ENCODE peak calls at places on chromosomes 5 and 9, in ten cellular contexts. One of them, this sample, is unnamed.

GRCh38 chr9:116687762-116688160 is 656 bp downstream of the TRIM32 start:
- DNase-seq in cardiac fibroblast: peak
- DNase-seq in fibroblast of lung: no peak
- DNase-seq in uterus: no peak
- DNase-seq in mucosa of descending colon: no peak
- DNase-seq in colonic mucosa: no peak
- DNase-seq in spleen: no peak
- DNase-seq in endothelial cell: no peak
- DNase-seq in WTC11: no peak
- DNase-seq in B cell: no peak
- DNase-seq in this sample: no peak

GRCh38 chr5:80541392-80541791 is 28.7 kb downstream of the ANKRD34B start:
- DNase-seq in cardiac fibroblast: peak
- DNase-seq in fibroblast of lung: peak
- DNase-seq in uterus: no peak
- DNase-seq in mucosa of descending colon: no peak
- DNase-seq in colonic mucosa: no peak
- DNase-seq in spleen: no peak
- DNase-seq in endothelial cell: no peak
- DNase-seq in WTC11: no peak
- DNase-seq in B cell: no peak
- DNase-seq in this sample: no peak

GRCh38 chr5:177325868-177326381 is 14.2 kb upstream of the MXD3 start:
- DNase-seq in cardiac fibroblast: no peak
- DNase-seq in fibroblast of lung: peak
- DNase-seq in uterus: no peak
- DNase-seq in mucosa of descending colon: peak
- DNase-seq in colonic mucosa: no peak
- DNase-seq in spleen: no peak
- DNase-seq in endothelial cell: no peak
- DNase-seq in WTC11: no peak
- DNase-seq in B cell: no peak
- DNase-seq in this sample: no peak

GRCh38 chr5:6905423-6905822 is 192.2 kb downstream of the TENT4A start:
- DNase-seq in cardiac fibroblast: no peak
- DNase-seq in fibroblast of lung: no peak
- DNase-seq in uterus: no peak
- DNase-seq in mucosa of descending colon: no peak
- DNase-seq in colonic mucosa: no peak
- DNase-seq in spleen: no peak
- DNase-seq in endothelial cell: no peak
- DNase-seq in WTC11: no peak
- DNase-seq in B cell: no peak
- DNase-seq in this sample: no peak

GRCh38 chr5:177353093-177353492 is 1.6 kb upstream of the LMAN2 start:
- DNase-seq in cardiac fibroblast: no peak
- DNase-seq in fibroblast of lung: no peak
- DNase-seq in uterus: no peak
- DNase-seq in mucosa of descending colon: no peak
- DNase-seq in colonic mucosa: no peak
- DNase-seq in spleen: peak
- DNase-seq in endothelial cell: no peak
- DNase-seq in WTC11: no peak
- DNase-seq in B cell: no peak
- DNase-seq in this sample: no peak

GRCh38 chr5:79111960-79112702 is 522 bp downstream of the BHMT start:
- DNase-seq in cardiac fibroblast: no peak
- DNase-seq in fibroblast of lung: no peak
- DNase-seq in uterus: no peak
- DNase-seq in mucosa of descending colon: no peak
- DNase-seq in colonic mucosa: no peak
- DNase-seq in spleen: no peak
- DNase-seq in endothelial cell: no peak
- DNase-seq in WTC11: peak
- DNase-seq in B cell: no peak
- DNase-seq in this sample: no peak

GRCh38 chr5:14216372-14216771 is 73.2 kb downstream of the TRIO start:
- DNase-seq in cardiac fibroblast: no peak
- DNase-seq in fibroblast of lung: peak
- DNase-seq in uterus: no peak
- DNase-seq in mucosa of descending colon: no peak
- DNase-seq in colonic mucosa: no peak
- DNase-seq in spleen: no peak
- DNase-seq in endothelial cell: no peak
- DNase-seq in WTC11: no peak
- DNase-seq in B cell: no peak
- DNase-seq in this sample: no peak

GRCh38 chr5:178201927-178202235 is 2.5 kb upstream of the HNRNPAB start:
- DNase-seq in cardiac fibroblast: no peak
- DNase-seq in fibroblast of lung: no peak
- DNase-seq in uterus: no peak
- DNase-seq in mucosa of descending colon: no peak
- DNase-seq in colonic mucosa: no peak
- DNase-seq in spleen: no peak
- DNase-seq in endothelial cell: no peak
- DNase-seq in WTC11: peak
- DNase-seq in B cell: no peak
- DNase-seq in this sample: no peak

GRCh38 chr9:111621895-111622480 is 9.1 kb upstream of the DNAJC25 start:
- DNase-seq in cardiac fibroblast: peak
- DNase-seq in fibroblast of lung: peak
- DNase-seq in uterus: peak
- DNase-seq in mucosa of descending colon: no peak
- DNase-seq in colonic mucosa: peak
- DNase-seq in spleen: no peak
- DNase-seq in endothelial cell: peak
- DNase-seq in WTC11: peak
- DNase-seq in B cell: no peak
- DNase-seq in this sample: no peak

GRCh38 chr5:569868-570361 is 42.2 kb upstream of the CEP72 start:
- DNase-seq in cardiac fibroblast: no peak
- DNase-seq in fibroblast of lung: no peak
- DNase-seq in uterus: no peak
- DNase-seq in mucosa of descending colon: no peak
- DNase-seq in colonic mucosa: no peak
- DNase-seq in spleen: no peak
- DNase-seq in endothelial cell: no peak
- DNase-seq in WTC11: no peak
- DNase-seq in B cell: no peak
- DNase-seq in this sample: no peak

GRCh38 chr9:13053504-13053903 is 226.0 kb downstream of the MPDZ start:
- DNase-seq in cardiac fibroblast: no peak
- DNase-seq in fibroblast of lung: no peak
- DNase-seq in uterus: no peak
- DNase-seq in mucosa of descending colon: no peak
- DNase-seq in colonic mucosa: no peak
- DNase-seq in spleen: no peak
- DNase-seq in endothelial cell: no peak
- DNase-seq in WTC11: no peak
- DNase-seq in B cell: no peak
- DNase-seq in this sample: no peak

DNA sequence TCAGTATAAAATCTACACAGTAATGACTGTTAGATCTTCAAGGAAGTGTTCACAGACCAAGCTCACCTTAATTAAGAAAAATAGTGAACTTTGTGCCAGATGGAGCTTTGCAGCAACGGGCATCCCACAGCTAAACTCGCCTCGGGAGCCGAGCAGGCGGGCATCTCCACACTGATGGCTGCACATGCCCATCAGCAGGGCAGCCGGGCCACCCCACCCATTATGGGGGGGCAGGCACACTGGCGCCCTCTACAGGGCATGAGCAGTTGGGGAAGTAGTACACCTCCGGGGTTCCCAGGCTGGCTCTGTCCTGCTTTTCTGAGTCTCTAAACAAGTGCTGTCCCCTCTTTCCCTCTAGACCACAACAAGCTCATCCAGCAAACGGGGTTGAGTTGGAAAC is 21.6 kb downstream of the ANKS6 start:
- DNase-seq in cardiac fibroblast: peak
- DNase-seq in fibroblast of lung: no peak
- DNase-seq in uterus: no peak
- DNase-seq in mucosa of descending colon: no peak
- DNase-seq in colonic mucosa: peak
- DNase-seq in spleen: no peak
- DNase-seq in endothelial cell: no peak
- DNase-seq in WTC11: peak
- DNase-seq in B cell: peak
- DNase-seq in this sample: no peak
- TF ChIP-seq CTCF in cardiac fibroblast: peak
- TF ChIP-seq CTCF in fibroblast of lung: peak
- TF ChIP-seq CTCF in uterus: no peak
- TF ChIP-seq CTCF in mucosa of descending colon: no peak
- TF ChIP-seq CTCF in colonic mucosa: peak
- TF ChIP-seq CTCF in spleen: peak
- TF ChIP-seq CTCF in endothelial cell: peak
- TF ChIP-seq CTCF in WTC11: peak
- TF ChIP-seq CTCF in B cell: peak
- TF ChIP-seq CTCF in this sample: peak

GRCh38 chr5:150116667-150117395 is 30.5 kb upstream of the CSF1R start:
- DNase-seq in cardiac fibroblast: no peak
- DNase-seq in fibroblast of lung: no peak
- DNase-seq in uterus: peak
- DNase-seq in mucosa of descending colon: no peak
- DNase-seq in colonic mucosa: peak
- DNase-seq in spleen: no peak
- DNase-seq in endothelial cell: peak
- DNase-seq in WTC11: no peak
- DNase-seq in B cell: peak
- DNase-seq in this sample: no peak

GRCh38 chr5:150113047-150113744 is 26.8 kb upstream of the CSF1R start:
- DNase-seq in cardiac fibroblast: no peak
- DNase-seq in fibroblast of lung: peak
- DNase-seq in uterus: peak
- DNase-seq in mucosa of descending colon: no peak
- DNase-seq in colonic mucosa: peak
- DNase-seq in spleen: peak
- DNase-seq in endothelial cell: no peak
- DNase-seq in WTC11: peak
- DNase-seq in B cell: no peak
- DNase-seq in this sample: no peak

GRCh38 chr5:150114773-150115408 is 28.5 kb upstream of the CSF1R start:
- DNase-seq in cardiac fibroblast: no peak
- DNase-seq in fibroblast of lung: no peak
- DNase-seq in uterus: peak
- DNase-seq in mucosa of descending colon: no peak
- DNase-seq in colonic mucosa: no peak
- DNase-seq in spleen: no peak
- DNase-seq in endothelial cell: no peak
- DNase-seq in WTC11: no peak
- DNase-seq in B cell: no peak
- DNase-seq in this sample: no peak

GRCh38 chr5:150112211-150113046 is 26.1 kb upstream of the CSF1R start:
- DNase-seq in cardiac fibroblast: peak
- DNase-seq in fibroblast of lung: peak
- DNase-seq in uterus: peak
- DNase-seq in mucosa of descending colon: no peak
- DNase-seq in colonic mucosa: peak
- DNase-seq in spleen: no peak
- DNase-seq in endothelial cell: no peak
- DNase-seq in WTC11: no peak
- DNase-seq in B cell: no peak
- DNase-seq in this sample: peak

GRCh38 chr5:150114102-150114641 is 27.8 kb upstream of the CSF1R start:
- DNase-seq in cardiac fibroblast: no peak
- DNase-seq in fibroblast of lung: no peak
- DNase-seq in uterus: peak
- DNase-seq in mucosa of descending colon: no peak
- DNase-seq in colonic mucosa: no peak
- DNase-seq in spleen: no peak
- DNase-seq in endothelial cell: no peak
- DNase-seq in WTC11: no peak
- DNase-seq in B cell: peak
- DNase-seq in this sample: no peak
- TF ChIP-seq CTCF in cardiac fibroblast: no peak
- TF ChIP-seq CTCF in fibroblast of lung: no peak
- TF ChIP-seq CTCF in uterus: no peak
- TF ChIP-seq CTCF in mucosa of descending colon: no peak
- TF ChIP-seq CTCF in colonic mucosa: no peak
- TF ChIP-seq CTCF in spleen: no peak
- TF ChIP-seq CTCF in endothelial cell: peak
- TF ChIP-seq CTCF in WTC11: no peak
- TF ChIP-seq CTCF in B cell: no peak
- TF ChIP-seq CTCF in this sample: no peak

DNA sequence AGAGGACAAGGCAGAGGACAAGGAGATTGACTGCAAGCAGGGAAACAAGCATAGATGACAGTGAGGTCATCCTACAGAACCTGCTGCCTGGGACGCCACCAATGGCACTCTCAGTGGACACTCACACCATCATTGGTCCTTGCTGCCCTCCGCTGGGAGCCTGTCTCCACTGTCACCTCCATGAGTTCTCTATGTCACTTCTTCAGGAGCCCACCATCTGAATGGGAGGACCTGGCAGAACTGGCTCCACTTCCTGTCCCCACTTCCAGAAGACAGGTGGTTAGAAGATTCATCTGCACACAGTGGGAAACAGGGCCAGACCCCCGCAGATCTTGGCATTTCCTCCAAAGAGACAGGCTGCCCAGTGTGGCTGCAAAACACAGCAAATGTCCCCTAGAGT is 188.9 kb downstream of the HSD17B3 start:
- DNase-seq in cardiac fibroblast: no peak
- DNase-seq in fibroblast of lung: no peak
- DNase-seq in uterus: no peak
- DNase-seq in mucosa of descending colon: no peak
- DNase-seq in colonic mucosa: no peak
- DNase-seq in spleen: no peak
- DNase-seq in endothelial cell: no peak
- DNase-seq in WTC11: no peak
- DNase-seq in B cell: no peak
- DNase-seq in this sample: no peak
- TF ChIP-seq CTCF in cardiac fibroblast: no peak
- TF ChIP-seq CTCF in fibroblast of lung: no peak
- TF ChIP-seq CTCF in uterus: no peak
- TF ChIP-seq CTCF in mucosa of descending colon: no peak
- TF ChIP-seq CTCF in colonic mucosa: no peak
- TF ChIP-seq CTCF in spleen: no peak
- TF ChIP-seq CTCF in endothelial cell: no peak
- TF ChIP-seq CTCF in WTC11: no peak
- TF ChIP-seq CTCF in B cell: no peak
- TF ChIP-seq CTCF in this sample: no peak

DNA sequence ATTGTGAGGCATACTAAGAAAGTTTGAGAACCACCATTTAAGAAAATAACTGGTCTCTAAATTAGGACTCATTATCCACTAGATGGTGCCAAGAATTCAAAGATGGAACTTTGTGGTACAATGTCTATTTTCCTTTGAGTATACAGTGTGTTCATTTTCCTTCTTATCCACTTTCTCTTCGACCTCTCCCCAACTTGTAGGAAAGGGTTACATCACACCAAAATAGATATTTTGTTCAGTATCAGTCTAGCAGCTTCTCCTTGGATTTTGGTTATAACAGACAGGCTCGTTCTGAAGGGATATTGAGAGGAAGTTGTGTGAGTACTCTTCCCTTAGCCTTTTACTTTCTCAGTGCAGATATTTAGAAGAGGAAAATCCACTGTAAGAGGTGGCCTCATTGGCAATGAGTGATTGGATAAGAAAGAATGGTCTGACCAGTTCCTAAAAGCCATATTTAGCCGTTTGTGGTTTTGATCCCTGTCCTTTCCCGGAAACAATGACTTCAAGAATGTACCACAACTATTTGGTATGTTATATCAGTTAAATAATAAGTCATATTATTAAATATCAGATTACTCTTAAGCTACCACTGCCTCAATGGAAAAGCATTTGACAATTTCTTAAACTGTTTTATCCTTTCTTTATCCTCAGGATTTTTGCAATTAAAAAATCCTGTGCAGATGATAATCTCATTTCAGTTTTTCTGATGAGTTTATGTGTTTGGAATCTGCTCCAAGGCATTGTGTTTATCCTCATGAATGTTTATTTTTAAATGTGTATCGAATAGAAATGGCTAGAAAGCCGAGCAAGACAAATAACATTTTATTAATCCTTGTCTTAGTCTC is 69.0 kb upstream of the GRAMD2B start:
- DNase-seq in cardiac fibroblast: peak
- DNase-seq in fibroblast of lung: peak
- DNase-seq in uterus: no peak
- DNase-seq in mucosa of descending colon: no peak
- DNase-seq in colonic mucosa: no peak
- DNase-seq in spleen: no peak
- DNase-seq in endothelial cell: no peak
- DNase-seq in WTC11: no peak
- DNase-seq in B cell: no peak
- DNase-seq in this sample: peak
- TF ChIP-seq CTCF in cardiac fibroblast: no peak
- TF ChIP-seq CTCF in fibroblast of lung: no peak
- TF ChIP-seq CTCF in uterus: peak
- TF ChIP-seq CTCF in mucosa of descending colon: no peak
- TF ChIP-seq CTCF in colonic mucosa: peak
- TF ChIP-seq CTCF in spleen: peak
- TF ChIP-seq CTCF in endothelial cell: no peak
- TF ChIP-seq CTCF in WTC11: no peak
- TF ChIP-seq CTCF in B cell: peak
- TF ChIP-seq CTCF in this sample: peak